ENCODE peak calls at places on chromosomes 12 and 14, in six cellular contexts. I is activated T-helper 1 cell treated with anti-CD3 and anti-CD28 coated beads, Interleukin-2, amount 50 U/mL, for 16 hours; T is T-helper 1 cell; L is GM23248; U is ELF-1; N is psoas muscle. G is an unnamed sample.
A peak's percentile ranks its signal among the peaks of the same experiment; 100 is the strongest.

GRCh38 chr12:60209521-60209920 is 613.7 kb downstream of the SLC16A7 start:
- DNase-seq in N (no peak), T (no peak), U (no peak), L (no peak), I (no peak), G (no peak)

GRCh38 chr14:99541677-99542470 is 60.7 kb downstream of the CCNK start:
- DNase-seq in I (no peak), L (no peak), T (no peak), N (no peak), U (peak; percentile 44), G (peak; percentile 42)

GRCh38 chr14:87888136-87888999 is 104.6 kb downstream of the GALC start:
- DNase-seq in L (peak; percentile 62), N (no peak), I (no peak), T (peak; percentile 15), U (peak; percentile 64), G (peak; percentile 4)

GRCh38 chr12:62802981-62803380 is 132.0 kb downstream of the PPM1H start:
- DNase-seq in I (no peak), L (no peak), U (no peak), N (no peak), T (no peak), G (peak; percentile 44)

GRCh38 chr14:71328954-71329353 is 421.7 kb downstream of the PCNX1 start:
- DNase-seq in L (no peak), I (no peak), T (no peak), N (no peak), U (no peak), G (no peak)

GRCh38 chr14:30462358-30462757 is 96.6 kb upstream of the G2E3 start:
- DNase-seq in I (no peak), T (no peak), L (no peak), U (no peak), N (no peak), G (no peak)

GRCh38 chr12:71684081-71684480 is 1.8 kb upstream of the TMEM19 start:
- DNase-seq in U (no peak), L (no peak), N (no peak), I (no peak), T (peak; percentile 60), G (no peak)

GRCh38 chr12:26247873-26248272 is 52.5 kb downstream of the SSPN start:
- DNase-seq in I (no peak), U (no peak), L (no peak), T (no peak), N (no peak), G (no peak)

GRCh38 chr14:94355191-94355794 is 32.2 kb upstream of the SERPINA6 start:
- DNase-seq in I (no peak), N (no peak), U (peak; percentile 75), T (no peak), L (no peak), G (peak; percentile 68)

GRCh38 chr14:24310666-24311604 is at the start of gene LTB4R:
- DNase-seq in T (peak; percentile 82), N (peak; percentile 89), I (peak; percentile 57), U (peak; percentile 32), L (peak; percentile 93), G (peak; percentile 77)

GRCh38 chr14:36455241-36455627 is 64.8 kb downstream of the NKX2-1 start:
- DNase-seq in L (no peak), N (no peak), I (no peak), U (no peak), T (no peak), G (no peak)

GRCh38 chr12:69880566-69880965 is 55.5 kb downstream of the MYRFL start:
- DNase-seq in L (peak; percentile 28), N (no peak), I (no peak), T (no peak), U (peak; percentile 24), G (peak; percentile 28)

GRCh38 chr12:104702565-104703139 is 245.9 kb downstream of the CHST11 start:
- DNase-seq in U (no peak), L (peak; percentile 92), N (peak; percentile 82), T (no peak), I (no peak), G (peak; percentile 40)

GRCh38 chr14:20343855-20344205 is 395 bp downstream of the PARP2 start:
- DNase-seq in I (no peak), T (no peak), U (no peak), L (peak; percentile 73), N (no peak), G (peak; percentile 51)

GRCh38 chr12:44573723-44574122 is 302.4 kb downstream of the NELL2 start:
- DNase-seq in U (no peak), N (no peak), L (no peak), I (no peak), T (no peak), G (no peak)

GRCh38 chr14:90091393-90091792 is 29.6 kb downstream of the KCNK13 start:
- DNase-seq in T (no peak), U (no peak), I (no peak), L (peak; percentile 3), N (no peak), G (no peak)

GRCh38 chr14:105397350-105397931 is 897 bp upstream of the TEX22 start:
- DNase-seq in U (no peak), I (no peak), L (no peak), T (no peak), N (peak; percentile 58), G (peak; percentile 11)

GRCh38 chr12:51156366-51156765 is 16.6 kb downstream of the TFCP2 start:
- DNase-seq in N (no peak), T (no peak), U (no peak), L (no peak), I (no peak), G (peak; percentile 13)

GRCh38 chr12:77442633-77443032 is 377.3 kb upstream of the E2F7 start:
- DNase-seq in I (no peak), N (no peak), T (no peak), U (no peak), L (peak; percentile 54), G (no peak)

GRCh38 chr12:89135976-89136634 is 216.2 kb downstream of the DUSP6 start:
- DNase-seq in T (peak; percentile 45), U (no peak), N (no peak), I (no peak), L (peak; percentile 83), G (peak; percentile 87)

GRCh38 chr14:20415723-20416622 is 2.7 kb upstream of the TEP1 start:
- DNase-seq in L (peak; percentile 72), U (peak; percentile 56), T (peak; percentile 64), I (no peak), N (no peak), G (peak; percentile 67)

GRCh38 chr14:61668267-61668666 is 27.0 kb upstream of the HIF1A start:
- DNase-seq in I (no peak), U (no peak), N (no peak), T (no peak), L (no peak), G (no peak)